ENCODE peak calls at places on chromosomes 4 and X, in seven cellular contexts. S is OCI-LY7; A is spleen; D is stimulated activated CD4-positive, alpha-beta T cell treated with anti-CD3 and anti-CD28 coated beads, Interleukin-12 subunit alpha, Interleukin-12 subunit beta, amount 100 ng/mL, for 24 hours; I is SW480; P is NCI-H1436; B is T-helper 17 cell. F is an unnamed sample.

GRCh38 chrX:20594985-20595384 is 328.3 kb upstream of the RPS6KA3 start:
- DNase-seq in S (no peak), A (no peak), D (no peak), P (no peak), B (no peak), I (peak), F (peak)

GRCh38 chr4:47741200-47741599 is 96.7 kb downstream of the CORIN start:
- DNase-seq in B (no peak), D (no peak), A (no peak), I (no peak), S (no peak), P (no peak), F (no peak)

GRCh38 chr4:86896596-86896995 is 4.4 kb upstream of the C4orf36 start:
- DNase-seq in B (no peak), A (no peak), P (no peak), D (no peak), I (no peak), S (no peak), F (no peak)

GRCh38 chr4:8472689-8473197 is 32.2 kb downstream of the TRMT44 start:
- DNase-seq in D (no peak), B (no peak), S (no peak), P (no peak), A (no peak), I (no peak), F (no peak)

GRCh38 chrX:52422884-52423283 is 54.1 kb downstream of the XAGE2 start:
- DNase-seq in A (no peak), B (no peak), D (no peak), P (no peak), S (no peak), I (no peak), F (no peak)

GRCh38 chr4:100224701-100225100 is 34.4 kb upstream of the DDIT4L start:
- DNase-seq in I (no peak), S (no peak), A (no peak), D (no peak), B (no peak), P (no peak), F (no peak)

GRCh38 chr4:139582044-139582443 is 26.0 kb upstream of the SETD7 start:
- DNase-seq in S (no peak), I (no peak), A (no peak), D (no peak), P (no peak), B (no peak), F (no peak)

GRCh38 chr4:68182382-68182820 is 52.7 kb upstream of the TMPRSS11F start:
- DNase-seq in D (no peak), P (no peak), I (no peak), B (no peak), A (peak), S (no peak), F (no peak)

GRCh38 chr4:158067646-158068045 is 105.2 kb downstream of the GASK1B start:
- DNase-seq in S (no peak), I (no peak), P (no peak), B (no peak), A (no peak), D (no peak), F (no peak)

GRCh38 chrX:69073721-69074120 is 91.5 kb downstream of the PJA1 start:
- DNase-seq in P (no peak), B (no peak), D (no peak), A (peak), I (no peak), S (no peak), F (no peak)

GRCh38 chrX:86171366-86171765 is 23.1 kb downstream of the DACH2 start:
- DNase-seq in P (peak), B (no peak), D (no peak), I (peak), A (no peak), S (peak), F (no peak)

F was measured in COLO829.